ENCODE peak calls at places on chromosome 10, in five cellular contexts. J is GM23248; Q is tibial nerve; A is cardiac muscle cell; H is CD4-positive, alpha-beta memory T cell. K is an unnamed sample.
A peak's percentile ranks its signal among the peaks of the same experiment; 100 is the strongest.

GRCh38 chr10:1203216-1203615 is 147.0 kb downstream of the WDR37 start:
- DNase-seq in J (no peak), Q (no peak), A (no peak), H (no peak), K (no peak)

GRCh38 chr10:100520811-100521210 is 1.1 kb upstream of the SEC31B start:
- DNase-seq in J (peak; percentile 84), Q (no peak), A (no peak), H (no peak), K (no peak)

GRCh38 chr10:124743188-124744046 is 761 bp downstream of the FAM53B start:
- DNase-seq in J (peak; percentile 69), Q (no peak), A (peak; percentile 41), H (peak; percentile 22), K (peak; percentile 81)

GRCh38 chr10:21173964-21174669 is 277.0 kb upstream of the NEBL start:
- DNase-seq in J (peak; percentile 32), Q (no peak), A (peak; percentile 81), H (no peak), K (peak; percentile 86)

GRCh38 chr10:86599729-86600128 is 54.6 kb upstream of the OPN4 start:
- DNase-seq in J (no peak), Q (no peak), A (peak; percentile 76), H (no peak), K (peak; percentile 92)

GRCh38 chr10:17349009-17349349 is 105.4 kb downstream of the ST8SIA6 start:
- DNase-seq in J (no peak), Q (no peak), A (no peak), H (no peak), K (no peak)

GRCh38 chr10:44471410-44471809 is 86.5 kb upstream of the CXCL12 start:
- DNase-seq in J (peak; percentile 43), Q (no peak), A (no peak), H (no peak), K (no peak)

GRCh38 chr10:87721781-87722180 is 62.1 kb downstream of the PAPSS2 start:
- DNase-seq in J (no peak), Q (no peak), A (no peak), H (no peak), K (no peak)

GRCh38 chr10:30374353-30374752 is 25.3 kb upstream of the MTPAP start:
- DNase-seq in J (no peak), Q (no peak), A (peak; percentile 35), H (no peak), K (peak; percentile 91)

GRCh38 chr10:14667748-14668147 is 106.9 kb downstream of the FAM107B start:
- DNase-seq in J (no peak), Q (no peak), A (no peak), H (no peak), K (no peak)

GRCh38 chr10:46306550-46307184 is 19.9 kb downstream of the ANTXRL start:
- DNase-seq in J (no peak), Q (no peak), A (no peak), H (no peak), K (no peak)

GRCh38 chr10:86599041-86599440 is 55.3 kb upstream of the OPN4 start:
- DNase-seq in J (no peak), Q (no peak), A (no peak), H (no peak), K (no peak)

GRCh38 chr10:72736881-72737280 is 44.9 kb downstream of the MCU start:
- DNase-seq in J (no peak), Q (no peak), A (no peak), H (no peak), K (no peak)

GRCh38 chr10:60162631-60163030 is 227.0 kb downstream of the ANK3 start:
- DNase-seq in J (no peak), Q (no peak), A (no peak), H (no peak), K (no peak)

GRCh38 chr10:16728266-16728665 is 89.0 kb downstream of the RSU1 start:
- DNase-seq in J (peak; percentile 51), Q (no peak), A (no peak), H (no peak), K (no peak)

GRCh38 chr10:104589431-104589830 is 51.7 kb upstream of the SORCS3 start:
- DNase-seq in J (peak; percentile 74), Q (no peak), A (peak; percentile 34), H (no peak), K (no peak)

GRCh38 chr10:77965294-77965693 is 38.7 kb upstream of the DLG5 start:
- DNase-seq in J (peak; percentile 95), Q (no peak), A (no peak), H (no peak), K (no peak)

GRCh38 chr10:75477681-75478080 is 46.3 kb downstream of the LRMDA start:
- DNase-seq in J (no peak), Q (no peak), A (no peak), H (no peak), K (no peak)
- H3K36me3 ChIP-seq in J (no peaks in the 10 kb centered on the region), Q (peaks cover 3% of the 10 kb centered on the region), A (no peaks in the 10 kb centered on the region), H (no peaks in the 10 kb centered on the region), K (no peaks in the 10 kb centered on the region)

GRCh38 chr10:92328999-92329398 is 38.0 kb downstream of the MARCHF5 start:
- DNase-seq in J (no peak), Q (no peak), A (no peak), H (no peak), K (no peak)

GRCh38 chr10:92323079-92323478 is 32.1 kb downstream of the MARCHF5 start:
- DNase-seq in J (no peak), Q (no peak), A (no peak), H (no peak), K (no peak)

DNA sequence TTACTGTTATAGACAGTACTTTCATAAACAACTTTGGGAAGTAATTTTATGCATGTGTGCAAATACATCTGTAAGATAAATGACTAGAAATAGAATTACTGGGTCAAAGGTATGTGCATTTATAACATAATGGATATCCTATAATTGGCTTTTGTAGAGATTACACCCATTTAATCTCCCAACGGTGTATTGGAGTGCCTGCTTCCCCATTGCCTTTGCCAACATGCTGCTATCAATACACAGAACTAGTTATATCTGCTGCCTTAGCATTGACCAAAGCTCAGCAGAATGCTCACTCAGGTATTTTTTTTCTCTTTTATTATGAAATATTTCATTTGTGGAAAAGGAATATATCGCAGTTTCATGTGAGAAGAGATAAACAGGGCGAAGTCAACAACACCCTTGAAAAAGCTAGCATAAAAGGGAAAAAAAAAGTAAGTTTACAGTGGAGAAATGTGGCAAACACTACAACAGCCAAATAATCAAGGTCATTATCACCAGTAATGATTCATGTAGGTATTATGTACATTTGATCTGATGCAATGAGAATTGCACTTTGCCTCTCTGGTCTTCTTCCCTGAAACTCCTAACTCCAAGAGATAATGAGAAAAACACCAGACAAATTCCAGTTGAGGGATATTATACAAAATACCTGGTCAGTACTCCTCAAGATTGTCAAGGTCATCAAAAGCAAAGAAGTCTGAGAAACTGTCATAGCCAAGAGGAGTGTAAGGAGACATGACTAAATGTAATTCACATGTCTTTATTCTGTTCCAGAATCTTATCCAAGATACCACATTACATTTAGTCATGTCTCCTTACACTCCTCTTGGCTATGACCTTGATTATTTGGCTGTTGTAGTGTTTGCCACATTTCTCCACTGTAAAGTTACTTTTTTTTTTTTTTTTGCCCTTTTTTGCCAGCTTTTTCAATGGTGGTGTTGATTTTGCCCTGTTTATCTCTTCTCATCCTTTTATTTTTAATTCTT is 36.8 kb downstream of the MARCHF5 start:
- DNase-seq in J (peak; percentile 34), Q (no peak), A (no peak), H (no peak), K (no peak)
- H3K4me1 ChIP-seq in J (peaks cover 15% of the 10 kb centered on the region), Q (no peaks in the 10 kb centered on the region), A (no peaks in the 10 kb centered on the region), H (no peaks in the 10 kb centered on the region), K (peaks cover 4% of the 10 kb centered on the region)

GRCh38 chr10:42519761-42520460 is 118.5 kb downstream of the ZNF33B start:
- DNase-seq in J (peak; percentile 3), Q (no peak), A (no peak), H (no peak), K (no peak)

GRCh38 chr10:42513921-42514320 is 124.4 kb downstream of the ZNF33B start:
- DNase-seq in J (no peak), Q (no peak), A (no peak), H (no peak), K (no peak)

GRCh38 chr10:42523098-42523497 is 115.3 kb downstream of the ZNF33B start:
- DNase-seq in J (no peak), Q (no peak), A (no peak), H (no peak), K (no peak)

DNA sequence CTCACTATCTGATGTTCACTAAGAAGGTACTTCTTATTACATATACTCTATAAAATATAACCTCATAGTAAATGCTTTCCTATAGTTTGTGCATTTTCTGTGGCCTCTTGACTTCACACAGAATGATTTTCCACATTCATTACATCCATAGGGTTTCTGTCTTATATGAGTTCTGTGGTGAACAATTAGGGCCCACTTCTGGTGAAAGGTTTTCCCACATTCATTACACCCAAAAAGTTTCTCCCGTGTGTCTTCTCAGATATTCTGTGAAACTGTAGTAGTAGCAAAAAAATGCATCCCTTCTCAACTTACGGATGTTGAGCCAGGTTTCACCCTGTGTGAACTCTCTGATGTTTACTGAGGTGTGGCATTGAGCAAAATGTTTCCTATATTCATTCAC is 119.3 kb downstream of the ZNF33B start:
- DNase-seq in J (no peak), Q (no peak), A (no peak), H (no peak), K (no peak)
- H3K36me3 ChIP-seq in J (peaks cover 50% of the 10 kb centered on the region), Q (peaks cover 59% of the 10 kb centered on the region), A (peaks cover 4% of the 10 kb centered on the region), H (peaks cover 12% of the 10 kb centered on the region), K (peaks cover 42% of the 10 kb centered on the region)

DNA sequence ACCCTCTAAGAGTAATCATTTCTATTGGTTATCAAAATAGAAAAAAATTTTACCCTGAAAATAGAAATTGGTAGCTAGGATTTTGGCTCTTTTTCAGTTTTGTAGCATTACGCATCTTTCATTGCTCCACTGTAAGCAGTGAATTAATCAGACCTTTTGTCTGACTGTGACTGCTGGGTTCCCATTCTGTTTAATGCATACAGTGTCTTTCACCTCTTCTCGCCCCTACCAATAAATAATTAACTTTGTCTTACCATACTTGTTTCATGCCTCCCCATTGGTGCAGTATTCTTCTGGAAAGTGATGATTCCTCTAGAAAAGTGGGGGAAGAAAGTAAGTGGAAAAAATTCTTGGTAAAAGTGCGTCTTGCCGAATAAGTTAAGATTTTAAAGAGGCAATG is 73.2 kb downstream of the AP3M1 start:
- DNase-seq in J (no peak), Q (no peak), A (no peak), H (no peak), K (no peak)
- H3K4me1 ChIP-seq in J (peaks cover 57% of the 10 kb centered on the region), Q (no peaks in the 10 kb centered on the region), A (peaks cover 14% of the 10 kb centered on the region), H (peaks cover 17% of the 10 kb centered on the region), K (peaks cover 3% of the 10 kb centered on the region)

GRCh38 chr10:24503627-24504320 is 219.9 kb downstream of the ARHGAP21 start:
- DNase-seq in J (peak; percentile 56), Q (no peak), A (peak; percentile 66), H (peak; percentile 13), K (peak; percentile 89)
- H3K36me3 ChIP-seq in J (no peaks in the 10 kb centered on the region), Q (peaks cover 35% of the 10 kb centered on the region), A (no peaks in the 10 kb centered on the region), H (no peaks in the 10 kb centered on the region), K (peaks cover 28% of the 10 kb centered on the region)

K was measured in endodermal cell.